ENCODE peak calls at places on chromosomes 7 and 10, in eight cellular contexts. L is stimulated activated CD4-positive, alpha-beta T cell treated with anti-CD3 and anti-CD28 coated beads, Interleukin-4, amount 100 ng/mL, for 24 hours; N is SJSA1; U is tibial artery; A is body of pancreas; T is activated CD8-positive, alpha-beta T cell treated with anti-CD3 and anti-CD28 coated beads, Interleukin-2, amount 10 ng/mL, durations not matched to agents 7 days and 5 days; O is ascending aorta; M is NCI-H1694. Z is an unnamed sample.
A peak's percentile ranks its signal among the peaks of the same experiment; 100 is the strongest.

GRCh38 chr10:78462728-78463228 is 429.1 kb downstream of the RPS24 start:
- DNase-seq in L (no peak), N (no peak), U (no peak), A (no peak), T (no peak), O (no peak), M (no peak), Z (no peak)

GRCh38 chr7:66423729-66424128 is 205.0 kb upstream of the KCTD7 start:
- DNase-seq in L (no peak), N (no peak), U (no peak), A (no peak), T (no peak), O (no peak), M (no peak), Z (no peak)

GRCh38 chr10:18362892-18363291 is 222.7 kb downstream of the CACNB2 start:
- DNase-seq in L (no peak), N (no peak), U (no peak), A (no peak), T (no peak), O (no peak), M (no peak), Z (no peak)

GRCh38 chr10:47423476-47423875 is 39.4 kb upstream of the ZNF488 start:
- DNase-seq in L (no peak), N (no peak), U (no peak), A (no peak), T (no peak), O (no peak), M (no peak), Z (no peak)

GRCh38 chr7:17070117-17070750 is 188.5 kb upstream of the AGR3 start:
- DNase-seq in L (no peak), N (no peak), U (no peak), A (no peak), T (no peak), O (no peak), M (no peak), Z (no peak)

GRCh38 chr7:131302876-131303707 is 24.6 kb upstream of the MKLN1 start:
- DNase-seq in L (peak; percentile 22), N (no peak), U (no peak), A (peak; percentile 65), T (peak; percentile 29), O (no peak), M (no peak), Z (no peak)

GRCh38 chr7:155574556-155574955 is 28.2 kb upstream of the CNPY1 start:
- DNase-seq in L (no peak), N (no peak), U (no peak), A (no peak), T (no peak), O (no peak), M (no peak), Z (no peak)

GRCh38 chr10:1287493-1288480 is 231.6 kb downstream of the WDR37 start:
- DNase-seq in L (no peak), N (no peak), U (no peak), A (no peak), T (no peak), O (no peak), M (no peak), Z (no peak)

GRCh38 chr7:35839860-35840854 is 39.3 kb downstream of the SEPTIN7 start:
- DNase-seq in L (no peak), N (peak; percentile 44), U (no peak), A (no peak), T (no peak), O (no peak), M (no peak), Z (peak; percentile 71)

GRCh38 chr7:93044147-93044810 is 73.5 kb downstream of the SAMD9 start:
- DNase-seq in L (no peak), N (peak; percentile 62), U (no peak), A (no peak), T (no peak), O (no peak), M (no peak), Z (peak; percentile 67)

GRCh38 chr7:149669121-149669818 is 104.1 kb downstream of the ZNF467 start:
- DNase-seq in L (no peak), N (no peak), U (no peak), A (no peak), T (no peak), O (no peak), M (no peak), Z (no peak)

GRCh38 chr7:157900011-157900410 is 563.2 kb downstream of the DNAJB6 start:
- DNase-seq in L (no peak), N (no peak), U (peak; percentile 33), A (no peak), T (no peak), O (no peak), M (no peak), Z (no peak)

GRCh38 chr7:22782616-22783232 is 39.9 kb downstream of the TOMM7 start:
- DNase-seq in L (peak; percentile 82), N (peak; percentile 51), U (peak; percentile 72), A (peak; percentile 68), T (peak; percentile 85), O (no peak), M (peak; percentile 14), Z (peak; percentile 47)

GRCh38 chr10:17835688-17836087 is 26.5 kb downstream of the MRC1 start:
- DNase-seq in L (no peak), N (peak; percentile 91), U (no peak), A (no peak), T (no peak), O (no peak), M (no peak), Z (peak; percentile 93)

GRCh38 chr10:73768881-73769280 is 13.0 kb upstream of the CHCHD1 start:
- DNase-seq in L (peak; percentile 60), N (no peak), U (peak; percentile 52), A (no peak), T (peak; percentile 74), O (no peak), M (no peak), Z (no peak)

GRCh38 chr7:148856035-148856881 is 27.8 kb downstream of the EZH2 start:
- DNase-seq in L (peak; percentile 57), N (peak; percentile 26), U (no peak), A (peak; percentile 35), T (peak; percentile 68), O (no peak), M (no peak), Z (no peak)

GRCh38 chr10:101668566-101668965 is 26.4 kb downstream of the FBXW4 start:
- DNase-seq in L (no peak), N (no peak), U (no peak), A (no peak), T (no peak), O (no peak), M (no peak), Z (no peak)

GRCh38 chr7:122010116-122010515 is 133.9 kb downstream of the AASS start:
- DNase-seq in L (no peak), N (no peak), U (no peak), A (no peak), T (no peak), O (no peak), M (no peak), Z (no peak)

GRCh38 chr7:73647725-73648592 is 19.7 kb upstream of the VPS37D start:
- DNase-seq in L (peak; percentile 28), N (no peak), U (no peak), A (peak; percentile 57), T (no peak), O (no peak), M (peak; percentile 11), Z (no peak)

GRCh38 chr10:63628526-63629362 is 107.5 kb downstream of the REEP3 start:
- DNase-seq in L (no peak), N (peak; percentile 58), U (peak; percentile 73), A (peak; percentile 67), T (no peak), O (no peak), M (peak; percentile 97), Z (no peak)

GRCh38 chr10:21452203-21452602 is 73.3 kb downstream of the SKIDA1 start:
- DNase-seq in L (no peak), N (no peak), U (no peak), A (no peak), T (no peak), O (no peak), M (no peak), Z (no peak)

GRCh38 chr7:830069-830468 is 2.2 kb upstream of the SUN1 start:
- DNase-seq in L (no peak), N (no peak), U (no peak), A (no peak), T (no peak), O (no peak), M (no peak), Z (no peak)

GRCh38 chr10:13219685-13220670 is 14.2 kb downstream of the UCMA start:
- DNase-seq in L (no peak), N (no peak), U (peak; percentile 6), A (no peak), T (no peak), O (no peak), M (no peak), Z (no peak)

GRCh38 chr7:1535695-1536094 is 5.2 kb downstream of the MAFK start:
- DNase-seq in L (no peak), N (no peak), U (peak; percentile 73), A (no peak), T (no peak), O (no peak), M (no peak), Z (no peak)

GRCh38 chr7:129958643-129959479 is 6.1 kb upstream of the UBE2H start:
- DNase-seq in L (no peak), N (peak; percentile 67), U (no peak), A (peak; percentile 80), T (no peak), O (peak; percentile 21), M (no peak), Z (peak; percentile 99)

GRCh38 chr10:127802532-127803055 is 65.6 kb downstream of the FOXI2 start:
- DNase-seq in L (no peak), N (no peak), U (no peak), A (no peak), T (no peak), O (no peak), M (no peak), Z (no peak)

GRCh38 chr10:100895896-100896295 is 16.9 kb upstream of the SLF2 start:
- DNase-seq in L (no peak), N (no peak), U (no peak), A (no peak), T (peak; percentile 3), O (no peak), M (no peak), Z (no peak)

GRCh38 chr10:58868736-58869435 is 307.6 kb upstream of the PHYHIPL start:
- DNase-seq in L (no peak), N (no peak), U (no peak), A (no peak), T (no peak), O (no peak), M (no peak), Z (peak; percentile 14)

GRCh38 chr10:117145019-117145418 is 6.9 kb upstream of the VAX1 start:
- DNase-seq in L (no peak), N (no peak), U (no peak), A (no peak), T (no peak), O (no peak), M (no peak), Z (no peak)

GRCh38 chr7:6725003-6725402 is 18.3 kb upstream of the ZNF12 start:
- DNase-seq in L (no peak), N (no peak), U (no peak), A (no peak), T (no peak), O (no peak), M (no peak), Z (no peak)

Z was measured in NCI-H226.